ENCODE peak calls at places on chromosome 16, in seven cellular contexts. P is sigmoid colon, L is stomach, Q is spleen, G is K562, F is HCT116, S is transverse colon. O is an unnamed sample. For H3K4me1, the result is how much of the 10 kb centered on the place peaks cover.

GRCh38 chr16:46930861-46931260 is 42.6 kb downstream of the DNAJA2 start:
- DNase-seq in L (no peak), S (no peak), G (no peak), Q (peak), F (no peak), P (no peak), O (no peak)

GRCh38 chr16:68921654-68922053 is 78.3 kb downstream of the TANGO6 start:
- DNase-seq in P (no peak), S (peak), F (peak), L (peak), G (no peak), Q (no peak), O (no peak)

GRCh38 chr16:23557779-23558330 is 328 bp downstream of the UBFD1 start:
- DNase-seq in P (peak), Q (no peak), L (no peak), F (no peak), S (peak), G (peak), O (no peak)

GRCh38 chr16:52471650-52472370 is 75.1 kb downstream of the TOX3 start:
- DNase-seq in Q (no peak), P (no peak), L (no peak), F (no peak), G (no peak), S (no peak), O (no peak)

GRCh38 chr16:1972490-1972877 is 631 bp downstream of the TBL3 start:
- DNase-seq in P (no peak), Q (no peak), L (no peak), S (peak), F (no peak), G (no peak), O (no peak)

GRCh38 chr16:81066700-81067099 is 10.3 kb downstream of the C16orf46 start:
- DNase-seq in G (no peak), L (no peak), S (no peak), F (no peak), P (no peak), Q (no peak), O (no peak)

GRCh38 chr16:7449306-7449705 is 116.7 kb downstream of the RBFOX1 start:
- DNase-seq in P (no peak), Q (no peak), G (no peak), S (no peak), F (no peak), L (no peak), O (no peak)

GRCh38 chr16:48632137-48632774 is 22.3 kb upstream of the N4BP1 start:
- DNase-seq in S (no peak), G (no peak), F (no peak), Q (no peak), L (peak), P (peak), O (peak)

GRCh38 chr16:81350306-81350615 is 35.5 kb downstream of the GAN start:
- DNase-seq in G (no peak), S (no peak), L (no peak), P (no peak), Q (no peak), F (no peak), O (no peak)

GRCh38 chr16:84535851-84536250 is 31.4 kb upstream of the MEAK7 start:
- DNase-seq in P (no peak), F (no peak), Q (peak), L (no peak), G (no peak), S (no peak), O (no peak)

GRCh38 chr16:8372141-8372540 is 218.2 kb downstream of the TMEM114 start:
- DNase-seq in F (no peak), Q (no peak), P (no peak), S (no peak), L (no peak), G (peak), O (no peak)

GRCh38 chr16:75727221-75727620 is 931 bp upstream of the CPHXL start:
- DNase-seq in Q (no peak), F (no peak), G (no peak), L (no peak), S (no peak), P (no peak), O (no peak)

GRCh38 chr16:70751593-70751992 is 49.4 kb downstream of the VAC14 start:
- DNase-seq in L (peak), P (no peak), S (peak), G (no peak), F (no peak), Q (peak), O (no peak)

GRCh38 chr16:50719401-50720337 is 22.2 kb upstream of the CYLD start:
- DNase-seq in L (peak), G (no peak), Q (no peak), S (peak), P (peak), F (no peak), O (no peak)

GRCh38 chr16:55437627-55438026 is 41.4 kb upstream of the MMP2 start:
- DNase-seq in Q (no peak), P (no peak), F (no peak), L (no peak), S (no peak), G (no peak), O (no peak)

GRCh38 chr16:2042171-2042570 is 5.5 kb downstream of the NTHL1 start:
- DNase-seq in L (peak), S (no peak), G (no peak), P (no peak), F (no peak), Q (no peak), O (no peak)

GRCh38 chr16:75494696-75495601 is at the start of gene CHST6:
- DNase-seq in P (no peak), F (no peak), G (peak), L (no peak), Q (peak), S (peak), O (no peak)

GRCh38 chr16:54487933-54488332 is 201.3 kb upstream of the IRX3 start:
- DNase-seq in S (no peak), L (no peak), P (no peak), G (no peak), Q (no peak), F (no peak), O (no peak)

GRCh38 chr16:11089504-11090124 is 145.2 kb downstream of the CLEC16A start:
- DNase-seq in P (peak), S (peak), L (peak), Q (no peak), F (no peak), G (no peak), O (no peak)

GRCh38 chr16:15807603-15808009 is 49.2 kb downstream of the MYH11 start:
- DNase-seq in Q (peak), L (no peak), G (peak), P (peak), F (no peak), S (peak), O (no peak)

GRCh38 chr16:27951752-27952151 is 111.8 kb downstream of the GSG1L start:
- DNase-seq in P (no peak), S (no peak), F (no peak), Q (no peak), L (no peak), G (no peak), O (no peak)

DNA sequence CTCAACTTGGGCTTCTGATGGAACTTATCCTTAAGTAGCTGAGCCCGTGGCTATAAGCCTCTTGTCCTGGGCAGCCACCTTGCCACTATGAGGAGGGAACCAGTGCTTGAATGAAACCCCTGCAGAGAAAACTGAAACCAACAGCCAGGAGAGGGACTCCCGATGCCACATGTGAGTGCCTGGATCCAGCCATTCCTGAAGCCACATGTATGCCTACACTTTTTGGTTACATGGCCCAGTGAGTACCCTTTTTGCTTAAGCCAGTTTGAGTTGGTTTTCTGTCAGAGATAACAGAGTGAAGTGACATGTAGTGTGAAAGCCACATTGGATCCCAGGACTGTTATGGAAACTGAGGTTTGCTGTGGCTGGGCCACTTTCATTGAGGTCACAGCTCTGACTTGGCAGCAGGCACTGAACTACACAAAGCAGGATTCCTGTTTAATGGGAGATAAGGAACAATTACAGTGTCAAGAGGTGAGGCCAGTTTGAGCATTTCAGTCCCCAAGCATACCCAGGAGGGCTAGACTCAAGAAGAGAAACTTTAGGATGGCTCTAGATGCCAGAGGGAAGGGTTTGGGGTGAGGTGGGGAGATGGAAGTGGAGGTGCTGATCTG is 222.2 kb downstream of the PARN start:
- DNase-seq in S (no peak), L (no peak), P (no peak), Q (no peak), G (no peak), F (no peak), O (no peak)
- TF ChIP-seq POLR2A in S (no peak), L (no peak), P (no peak), Q (no peak), G (no peak), F (no peak), O (no peak)

GRCh38 chr16:57798953-57799618 is 3.2 kb downstream of the KIFC3 start:
- DNase-seq in F (no peak), Q (no peak), G (no peak), L (peak), P (no peak), S (no peak), O (no peak)
- TF ChIP-seq POLR2AphosphoS5 in F (no peak), Q (no peak), G (no peak), L (no peak), P (no peak), S (no peak), O (no peak)

GRCh38 chr16:88045820-88046303 is 94.6 kb downstream of the BANP start:
- DNase-seq in G (no peak), S (peak), P (no peak), Q (peak), L (peak), F (no peak), O (no peak)
- H3K4me1 ChIP-seq in G (under half), S (under half), P (under half), Q (under half), L (under half), F (under half), O (under half)

GRCh38 chr16:30084096-30084815 is 7.5 kb downstream of the TBX6 start:
- DNase-seq in G (no peak), P (no peak), S (no peak), Q (no peak), F (no peak), L (no peak), O (no peak)

GRCh38 chr16:30085247-30085646 is 6.5 kb downstream of the TBX6 start:
- DNase-seq in L (no peak), S (no peak), F (no peak), P (no peak), G (no peak), Q (no peak), O (no peak)

GRCh38 chr16:30084816-30085159 is 6.9 kb downstream of the TBX6 start:
- DNase-seq in P (peak), S (no peak), F (no peak), L (no peak), G (no peak), Q (no peak), O (no peak)

GRCh38 chr16:30082545-30083090 is 6.8 kb downstream of the PPP4C start:
- DNase-seq in S (no peak), G (no peak), P (no peak), F (no peak), Q (no peak), L (no peak), O (no peak)

DNA sequence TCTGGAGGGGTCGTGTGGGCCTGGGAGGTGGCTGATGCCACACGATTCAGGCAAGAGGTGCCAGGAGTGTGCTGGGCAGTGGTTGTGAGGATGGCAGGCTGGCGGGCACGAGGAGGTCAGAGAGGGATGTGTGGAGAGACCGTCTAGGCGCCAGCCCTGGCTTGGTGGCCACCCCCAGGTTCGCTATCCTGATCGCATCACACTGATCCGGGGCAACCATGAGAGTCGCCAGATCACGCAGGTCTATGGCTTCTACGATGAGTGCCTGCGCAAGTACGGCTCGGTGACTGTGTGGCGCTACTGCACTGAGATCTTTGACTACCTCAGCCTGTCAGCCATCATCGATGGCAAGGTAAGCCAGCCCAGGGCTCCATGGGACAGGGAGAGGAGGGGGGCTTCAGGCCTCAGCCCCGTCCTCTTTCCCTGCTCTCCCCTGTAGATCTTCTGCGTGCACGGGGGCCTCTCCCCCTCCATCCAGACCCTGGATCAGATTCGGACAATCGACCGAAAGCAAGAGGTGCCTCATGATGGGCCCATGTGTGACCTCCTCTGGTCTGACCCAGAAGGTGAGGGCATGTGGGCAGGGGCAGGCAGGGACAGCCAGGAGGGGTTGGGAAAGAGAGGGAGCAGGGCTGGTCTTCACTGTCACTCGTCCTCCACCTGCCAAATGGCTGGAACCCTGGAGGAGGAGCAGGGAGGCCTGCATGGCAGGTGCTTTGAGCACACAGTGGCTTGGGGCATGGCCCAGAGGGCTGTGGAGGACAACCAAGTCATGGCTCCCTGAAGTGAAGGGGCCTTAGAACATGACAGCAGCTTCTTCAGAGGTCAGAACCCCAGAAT is 7.6 kb downstream of the PPP4C start:
- DNase-seq in L (no peak), Q (no peak), G (no peak), P (no peak), S (no peak), F (no peak), O (no peak)
- TF ChIP-seq POLR2A in L (no peak), Q (no peak), G (no peak), P (no peak), S (no peak), F (no peak), O (no peak)